ENCODE peak calls at places on chromosomes 3 and 15, in five cellular contexts. G, Z, J, P and T are unnamed samples.

GRCh38 chr3:126121074-126121473 is 37.1 kb upstream of the SLC41A3 start:
- DNase-seq in P (no peak), Z (no peak), G (no peak), J (no peak), T (no peak)

GRCh38 chr15:59553879-59554735 is 57.5 kb upstream of the GCNT3 start:
- DNase-seq in Z (peak), P (no peak), J (peak), G (no peak), T (no peak)

GRCh38 chr3:128073807-128074206 is 21.6 kb downstream of the SEC61A1 start:
- DNase-seq in J (no peak), Z (no peak), G (no peak), P (no peak), T (no peak)

GRCh38 chr3:158522737-158523136 is 48.3 kb upstream of the MLF1 start:
- DNase-seq in G (no peak), Z (no peak), J (no peak), P (peak), T (no peak)

GRCh38 chr15:55357774-55358173 is 38.8 kb downstream of the PIGB start:
- DNase-seq in G (no peak), P (peak), Z (no peak), J (no peak), T (peak)

GRCh38 chr3:122993573-122993972 is 34.0 kb downstream of the SEMA5B start:
- DNase-seq in P (no peak), Z (no peak), G (no peak), J (no peak), T (peak)

GRCh38 chr3:178623666-178624255 is 87.5 kb downstream of the KCNMB2 start:
- DNase-seq in Z (no peak), G (no peak), P (no peak), J (no peak), T (no peak)

GRCh38 chr3:126511291-126511690 is 6.3 kb downstream of the UROC1 start:
- DNase-seq in P (no peak), G (no peak), Z (no peak), J (no peak), T (no peak)

GRCh38 chr3:122676759-122677158 is 3.9 kb upstream of the PARP14 start:
- DNase-seq in G (no peak), Z (no peak), J (no peak), P (peak), T (peak)

GRCh38 chr3:171176244-171176925 is 149.9 kb upstream of the SLC2A2 start:
- DNase-seq in P (no peak), G (no peak), J (no peak), Z (no peak), T (no peak)

GRCh38 chr15:82298520-82298919 is 35.9 kb downstream of the SAXO2 start:
- DNase-seq in G (no peak), Z (no peak), P (no peak), J (no peak), T (no peak)

GRCh38 chr15:87538327-87538834 is 718.2 kb downstream of the NTRK3 start:
- DNase-seq in J (no peak), G (no peak), Z (no peak), P (no peak), T (no peak)

GRCh38 chr3:149424921-149425320 is 47.5 kb upstream of the TM4SF1 start:
- DNase-seq in P (no peak), Z (no peak), J (no peak), G (no peak), T (no peak)

GRCh38 chr15:39665629-39666245 is 84.9 kb downstream of the THBS1 start:
- DNase-seq in G (no peak), Z (no peak), P (no peak), J (no peak), T (no peak)

GRCh38 chr3:47421741-47422649 is 41.2 kb downstream of the PTPN23 start:
- DNase-seq in J (no peak), Z (peak), P (no peak), G (no peak), T (peak)

GRCh38 chr3:102536479-102536878 is 101.7 kb downstream of the ZPLD1 start:
- DNase-seq in J (peak), Z (peak), G (peak), P (peak), T (peak)

GRCh38 chr3:8767667-8768363 is 1.6 kb downstream of the OXTR start:
- DNase-seq in P (no peak), J (no peak), G (no peak), Z (no peak), T (peak)

GRCh38 chr3:170585937-170586310 is at the start of gene SLC7A14:
- DNase-seq in G (no peak), J (no peak), P (peak), Z (no peak), T (peak)

GRCh38 chr3:189121088-189121487 is 50.7 kb upstream of the TPRG1 start:
- DNase-seq in Z (no peak), J (no peak), G (no peak), P (no peak), T (no peak)

GRCh38 chr3:147943265-147943945 is 534.2 kb downstream of the ZIC1 start:
- DNase-seq in J (no peak), Z (peak), P (peak), G (peak), T (no peak)

GRCh38 chr15:59360305-59360704 is 12.4 kb downstream of the MYO1E start:
- DNase-seq in Z (no peak), J (no peak), G (no peak), P (no peak), T (no peak)

GRCh38 chr3:88005066-88005465 is 53.7 kb downstream of the CGGBP1 start:
- DNase-seq in J (peak), P (peak), G (peak), Z (peak), T (no peak)

GRCh38 chr3:42257007-42257406 is 9.0 kb downstream of the CCK start:
- DNase-seq in G (no peak), J (peak), Z (no peak), P (no peak), T (no peak)

GRCh38 chr3:119033393-119034255 is 1.0 kb downstream of the IGSF11 start:
- DNase-seq in J (no peak), P (no peak), G (no peak), Z (no peak), T (no peak)

DNA sequence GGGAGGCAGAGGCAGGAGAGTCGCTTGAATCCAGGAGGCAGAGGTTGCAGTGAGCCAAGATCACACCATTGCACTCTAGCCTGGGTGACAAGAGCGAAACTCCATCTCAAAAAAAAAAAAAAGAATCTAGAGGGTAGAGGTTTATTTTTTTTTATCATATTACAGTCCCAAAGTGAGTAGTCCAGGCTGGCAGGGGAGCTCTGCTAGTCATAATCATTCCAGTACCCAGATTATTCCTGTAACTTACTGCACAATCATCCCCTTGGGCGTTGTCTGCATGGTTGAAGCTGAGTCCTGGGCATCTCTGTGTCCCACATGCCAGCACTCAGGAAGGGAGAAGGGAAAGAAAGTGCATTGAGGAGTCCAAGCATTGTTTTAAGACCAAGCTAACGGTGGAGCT is 8.5 kb downstream of the CRELD1 start:
- DNase-seq in G (no peak), Z (no peak), P (no peak), J (no peak), T (no peak)
- TF ChIP-seq RAD21 in G (no peak), Z (no peak), P (no peak), J (no peak), T (no peak)

GRCh38 chr3:116981088-116981487 is 271.5 kb downstream of the TUSC7 start:
- DNase-seq in J (no peak), G (no peak), P (no peak), Z (no peak), T (peak)
- TF ChIP-seq CTCF in J (no peak), G (no peak), P (no peak), Z (no peak), T (no peak)

GRCh38 chr3:25581335-25581734 is 83.4 kb downstream of the TOP2B start:
- DNase-seq in Z (no peak), G (no peak), J (no peak), P (no peak), T (no peak)
- TF ChIP-seq RAD21 in Z (no peak), G (no peak), J (no peak), P (no peak), T (no peak)

GRCh38 chr15:84821501-84822021 is 4.4 kb downstream of the ALPK3 start:
- DNase-seq in Z (no peak), J (peak), G (no peak), P (no peak), T (no peak)
- TF ChIP-seq CTCF in Z (no peak), J (peak), G (no peak), P (peak), T (no peak)

GRCh38 chr3:24704496-24704895 is 209.8 kb upstream of the THRB start:
- DNase-seq in J (no peak), P (no peak), G (no peak), Z (no peak), T (no peak)
- TF ChIP-seq RAD21 in J (no peak), P (no peak), G (no peak), Z (no peak), T (no peak)

DNA sequence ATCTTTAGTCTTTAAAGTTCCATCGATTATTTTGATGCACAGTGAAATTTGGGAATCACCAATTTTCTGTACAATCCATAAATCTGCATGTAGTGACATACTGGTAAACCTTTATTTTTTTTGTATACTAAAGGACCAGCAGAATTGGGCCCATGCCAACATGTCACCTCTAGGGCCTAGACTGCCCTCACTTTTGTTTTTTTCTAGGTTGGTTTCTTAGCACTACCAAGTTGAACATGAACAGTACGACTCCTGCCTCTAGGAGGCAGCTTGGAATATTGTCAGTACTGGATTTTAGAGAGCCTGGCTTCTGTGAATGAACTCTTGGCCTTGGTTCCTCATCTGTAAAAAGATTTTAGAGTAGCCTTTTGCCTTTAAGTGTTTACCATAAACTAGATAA is 32.3 kb downstream of the NKIRAS1 start:
- DNase-seq in G (no peak), J (peak), P (no peak), Z (no peak), T (peak)
- TF ChIP-seq CTCF in G (peak), J (peak), P (peak), Z (no peak), T (no peak)

DNA sequence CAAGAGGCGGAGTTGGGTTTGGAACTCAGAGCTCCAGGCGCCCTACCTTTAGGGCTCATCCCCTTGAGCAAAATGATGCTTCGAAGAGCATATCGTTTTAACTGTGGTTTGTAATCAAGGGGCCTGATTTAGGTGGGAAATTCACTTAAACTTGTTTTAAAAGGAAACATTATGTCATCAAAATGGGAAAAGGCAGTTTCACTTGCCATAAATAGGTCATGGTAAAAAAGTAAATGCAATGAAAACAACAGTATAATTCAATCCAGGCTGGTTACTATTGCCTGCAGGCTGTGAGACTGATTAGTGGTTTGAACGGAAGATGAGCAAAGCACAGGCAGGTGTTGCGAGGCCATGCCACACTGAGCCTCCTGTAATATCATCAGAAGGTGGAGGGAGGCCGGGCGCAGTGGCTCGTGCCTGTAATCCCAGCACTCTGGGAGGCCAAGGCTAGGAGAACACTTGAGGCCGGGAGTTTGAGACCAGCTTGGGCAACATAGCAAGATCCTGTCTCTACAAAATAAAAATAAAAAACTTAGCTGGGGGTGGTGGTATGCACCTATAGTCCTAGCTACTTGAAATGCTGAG is 2.1 kb downstream of the HDAC11 start:
- DNase-seq in J (no peak), Z (no peak), G (no peak), P (no peak), T (no peak)
- TF ChIP-seq RAD21 in J (no peak), Z (no peak), G (no peak), P (no peak), T (no peak)

GRCh38 chr3:133487920-133488540 is 85.5 kb upstream of the CDV3 start:
- DNase-seq in J (peak), G (no peak), Z (peak), P (peak), T (no peak)
- TF ChIP-seq CTCF in J (peak), G (peak), Z (peak), P (peak), T (peak)

GRCh38 chr3:25580534-25580933 is 84.2 kb downstream of the TOP2B start:
- DNase-seq in G (no peak), P (no peak), Z (no peak), J (no peak), T (no peak)

GRCh38 chr3:25584011-25584789 is 80.5 kb downstream of the TOP2B start:
- DNase-seq in J (no peak), Z (no peak), P (no peak), G (no peak), T (no peak)

GRCh38 chr3:25582242-25582641 is 82.5 kb downstream of the TOP2B start:
- DNase-seq in J (peak), P (peak), G (no peak), Z (peak), T (no peak)

GRCh38 chr3:25583343-25583742 is 81.4 kb downstream of the TOP2B start:
- DNase-seq in P (no peak), J (no peak), G (no peak), Z (no peak), T (no peak)

GRCh38 chr3:25581823-25582222 is 82.9 kb downstream of the TOP2B start:
- DNase-seq in G (no peak), P (no peak), J (no peak), Z (no peak), T (no peak)
- TF ChIP-seq RAD21 in G (no peak), P (no peak), J (no peak), Z (no peak), T (no peak)

DNA sequence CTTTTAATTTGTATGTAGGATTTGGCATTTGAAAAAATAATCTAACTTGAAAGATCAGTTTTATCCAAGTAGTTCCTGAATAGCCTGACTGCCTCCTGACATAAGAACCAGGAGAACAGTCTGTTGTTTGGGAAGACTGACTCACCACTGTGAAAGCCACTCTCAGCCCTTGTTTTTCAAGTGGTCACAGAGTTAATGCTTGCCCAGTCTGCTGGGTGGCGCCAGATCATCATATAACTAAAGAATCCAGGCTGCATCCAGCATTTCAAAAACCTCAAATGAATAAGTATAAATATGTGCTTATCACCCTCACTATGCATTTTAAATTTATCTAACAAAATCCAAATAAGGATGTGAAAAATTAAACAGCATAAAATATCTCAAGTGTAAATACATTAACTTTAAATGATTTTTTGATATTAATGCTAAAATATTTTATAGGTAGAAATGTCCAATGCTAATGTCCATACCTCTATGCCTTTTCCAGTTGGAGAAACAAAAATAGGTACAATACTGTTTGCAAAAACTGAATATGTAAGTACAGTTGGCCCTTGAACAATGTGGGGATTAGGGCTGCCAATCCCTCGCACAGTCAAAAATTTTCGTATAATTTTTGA is 26.9 kb upstream of the ZBBX start:
- DNase-seq in J (peak), P (peak), G (peak), Z (peak), T (peak)
- TF ChIP-seq CTCF in J (peak), P (peak), G (peak), Z (peak), T (peak)